ENCODE peak calls at places on chromosomes 12 and 14, in eight cellular contexts. Z is adipocyte; Q is mammary epithelial cell; L is MM.1S; B is adrenal gland; W is CD4-positive, CD25-positive, alpha-beta regulatory T cell; D is PC-3; M is uterus. G is an unnamed sample.

GRCh38 chr14:79256311-79256879 is 954.9 kb downstream of the DIO2 start:
- DNase-seq in B (no peak), W (no peak), Z (no peak), Q (no peak), L (no peak), M (no peak), D (no peak), G (no peak)

GRCh38 chr12:15131462-15131861 is 89.8 kb downstream of the RERG start:
- DNase-seq in L (no peak), B (no peak), D (peak), Z (no peak), W (no peak), M (peak), Q (peak), G (peak)

GRCh38 chr12:46390881-46391280 is 18.3 kb upstream of the SLC38A2 start:
- DNase-seq in D (no peak), W (no peak), L (peak), M (no peak), Q (no peak), Z (no peak), B (no peak), G (no peak)

GRCh38 chr14:21309238-21309636 is 29.4 kb downstream of the RPGRIP1 start:
- DNase-seq in W (no peak), Q (no peak), M (no peak), Z (no peak), D (no peak), B (no peak), L (no peak), G (no peak)

GRCh38 chr12:67483871-67484554 is 164.5 kb upstream of the DYRK2 start:
- DNase-seq in Z (peak), W (no peak), B (no peak), D (peak), Q (peak), L (peak), M (no peak), G (peak)

GRCh38 chr12:10363922-10364838 is 25.7 kb downstream of the KLRK1 start:
- DNase-seq in D (peak), W (no peak), Q (peak), B (peak), L (peak), Z (peak), M (peak), G (peak)

GRCh38 chr14:36647417-36647826 is 14.2 kb upstream of the PAX9 start:
- DNase-seq in L (no peak), M (no peak), Q (no peak), W (no peak), Z (no peak), B (no peak), D (no peak), G (no peak)

GRCh38 chr14:103087343-103087835 is 3.4 kb downstream of the LBHD2 start:
- DNase-seq in M (no peak), Z (no peak), D (no peak), L (no peak), Q (no peak), B (no peak), W (no peak), G (no peak)

GRCh38 chr12:118189761-118190181 is 53.8 kb downstream of the PEBP1 start:
- DNase-seq in W (no peak), Z (peak), L (no peak), Q (peak), D (no peak), B (peak), M (peak), G (peak)

GRCh38 chr12:71214511-71215285 is 56.9 kb upstream of the TSPAN8 start:
- DNase-seq in M (no peak), D (no peak), Z (peak), B (no peak), L (no peak), W (no peak), Q (no peak), G (no peak)

GRCh38 chr14:76710093-76711010 is 50.9 kb upstream of the VASH1 start:
- DNase-seq in B (peak), W (peak), Q (peak), L (peak), M (no peak), D (peak), Z (peak), G (peak)

GRCh38 chr12:89464974-89465592 is 59.5 kb downstream of the GALNT4 start:
- DNase-seq in Z (no peak), Q (peak), B (no peak), L (no peak), D (peak), M (no peak), W (no peak), G (no peak)

GRCh38 chr14:85087201-85087600 is 442.7 kb upstream of the FLRT2 start:
- DNase-seq in W (no peak), Z (peak), L (no peak), B (no peak), D (peak), Q (peak), M (no peak), G (no peak)

GRCh38 chr12:51318846-51319570 is 5.0 kb downstream of the BIN2 start:
- DNase-seq in L (peak), W (peak), Z (peak), M (no peak), B (no peak), D (peak), Q (no peak), G (peak)

GRCh38 chr12:55716582-55717396 is 943 bp downstream of the BLOC1S1 start:
- DNase-seq in Z (no peak), Q (no peak), W (no peak), D (peak), M (no peak), L (no peak), B (no peak), G (peak)

GRCh38 chr12:109910969-109911348 is 10.9 kb downstream of the TCHP start:
- DNase-seq in L (no peak), W (no peak), B (no peak), Z (no peak), D (peak), M (no peak), Q (no peak), G (no peak)

GRCh38 chr12:56143870-56144269 is 8.5 kb upstream of the MYL6B start:
- DNase-seq in W (no peak), Z (no peak), B (no peak), L (no peak), Q (no peak), M (no peak), D (no peak), G (no peak)

GRCh38 chr12:25504744-25505143 is 48.3 kb downstream of the LMNTD1 start:
- DNase-seq in Q (no peak), M (no peak), Z (no peak), L (no peak), D (peak), W (no peak), B (no peak), G (no peak)

GRCh38 chr14:73338551-73338950 is 101.2 kb downstream of the PAPLN start:
- DNase-seq in M (no peak), Z (no peak), B (no peak), Q (no peak), W (no peak), D (no peak), L (no peak), G (no peak)

GRCh38 chr14:58151264-58151700 is 731 bp downstream of the ARMH4 start:
- DNase-seq in D (peak), W (no peak), Q (no peak), L (no peak), B (no peak), M (no peak), Z (no peak), G (no peak)

GRCh38 chr12:38053655-38054464 is 262.7 kb upstream of the ALG10B start:
- DNase-seq in B (no peak), D (peak), L (peak), Z (no peak), Q (peak), M (no peak), W (no peak), G (no peak)

GRCh38 chr12:95259368-95259767 is 41.8 kb downstream of the VEZT start:
- DNase-seq in L (no peak), B (no peak), D (peak), M (no peak), Z (no peak), Q (no peak), W (no peak), G (no peak)

GRCh38 chr12:66662729-66663128 is 16.1 kb downstream of the GRIP1 start:
- DNase-seq in B (no peak), L (no peak), Q (peak), M (no peak), W (no peak), Z (peak), D (peak), G (peak)

GRCh38 chr14:51703787-51704186 is 52.1 kb downstream of the FRMD6 start:
- DNase-seq in L (no peak), W (no peak), B (no peak), D (no peak), Z (no peak), M (no peak), Q (no peak), G (no peak)

GRCh38 chr12:26870491-26871419 is 37.8 kb upstream of the ITPR2 start:
- DNase-seq in W (no peak), Z (peak), D (peak), L (peak), M (peak), B (peak), Q (peak), G (peak)

GRCh38 chr12:78236264-78236663 is 405.6 kb downstream of the NAV3 start:
- DNase-seq in D (no peak), B (no peak), Q (no peak), W (no peak), L (no peak), Z (no peak), M (no peak), G (no peak)

GRCh38 chr14:100651999-100652508 is 64.8 kb upstream of the BEGAIN start:
- DNase-seq in Q (peak), B (no peak), D (peak), Z (peak), M (no peak), L (no peak), W (no peak), G (peak)

GRCh38 chr14:94213021-94213420 is 38.9 kb downstream of the PPP4R4 start:
- DNase-seq in Z (peak), Q (peak), M (no peak), D (peak), L (no peak), B (no peak), W (no peak), G (peak)

GRCh38 chr12:38915783-38916182 is 10.4 kb upstream of the CPNE8 start:
- DNase-seq in D (no peak), W (no peak), L (no peak), B (no peak), Z (no peak), Q (no peak), M (no peak), G (no peak)

GRCh38 chr12:3473844-3474243 is 17.2 kb upstream of the PRMT8 start:
- DNase-seq in D (no peak), Z (no peak), L (no peak), M (no peak), W (no peak), B (no peak), Q (no peak), G (no peak)

GRCh38 chr12:4572670-4573069 is 10.7 kb downstream of the DYRK4 start:
- DNase-seq in Q (no peak), D (no peak), Z (no peak), B (no peak), L (no peak), M (no peak), W (no peak), G (no peak)

DNA sequence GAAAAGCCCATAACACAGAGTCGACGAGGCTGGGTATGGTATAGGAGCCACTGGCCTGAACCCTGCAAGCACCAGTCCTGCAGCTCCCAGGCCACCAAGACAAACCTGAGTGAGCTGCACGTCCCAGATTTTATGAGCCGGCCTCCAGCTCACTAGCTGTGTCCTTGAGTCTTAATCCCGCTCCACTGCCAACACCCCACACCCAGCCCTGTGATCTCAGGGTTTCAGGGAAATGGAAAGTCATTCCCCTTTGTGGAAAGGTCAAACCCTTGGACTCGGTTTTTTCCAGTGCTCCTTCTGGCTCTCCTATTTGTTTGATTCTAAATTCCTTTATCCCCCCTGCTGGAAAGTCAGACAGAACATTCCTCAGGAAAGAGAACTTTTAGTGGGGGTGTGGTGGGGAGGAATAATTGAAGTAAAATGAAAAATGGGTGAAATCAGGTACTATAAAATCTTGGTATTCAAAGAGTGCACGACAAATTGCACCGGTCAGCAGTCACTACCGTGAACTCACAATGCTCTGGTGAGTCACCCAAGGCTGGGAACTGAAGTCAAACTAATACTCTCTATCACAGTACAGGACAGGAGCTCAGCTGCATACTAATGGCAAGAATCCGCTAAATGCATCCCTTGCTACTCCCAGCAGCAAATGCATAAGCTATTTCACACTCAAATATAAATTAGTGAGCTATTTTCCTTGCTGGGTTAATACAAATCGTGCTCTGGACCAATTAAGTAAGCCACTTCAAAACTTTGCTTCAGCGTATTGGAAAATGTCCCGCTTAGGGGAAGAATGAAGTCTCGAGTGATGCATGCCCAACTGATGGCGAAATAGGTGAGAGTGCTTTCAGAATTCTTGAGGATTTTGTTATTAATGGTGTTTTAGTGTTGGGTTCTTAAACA is 9.0 kb downstream of the PITPNM2 start:
- DNase-seq in Q (peak), W (no peak), B (peak), M (peak), D (peak), Z (peak), L (no peak), G (peak)
- H3K4me3 ChIP-seq in Q (no peak), W (no peak), B (no peak), M (no peak), D (no peak), Z (peak), L (no peak), G (no peak)

GRCh38 chr12:119869720-119870119 is 7.4 kb downstream of the CIT start:
- DNase-seq in L (no peak), M (no peak), Z (peak), Q (peak), W (no peak), B (no peak), D (peak), G (peak)
- H3K4me3 ChIP-seq in L (no peak), M (no peak), Z (peak), Q (no peak), W (no peak), B (no peak), D (no peak), G (no peak)

DNA sequence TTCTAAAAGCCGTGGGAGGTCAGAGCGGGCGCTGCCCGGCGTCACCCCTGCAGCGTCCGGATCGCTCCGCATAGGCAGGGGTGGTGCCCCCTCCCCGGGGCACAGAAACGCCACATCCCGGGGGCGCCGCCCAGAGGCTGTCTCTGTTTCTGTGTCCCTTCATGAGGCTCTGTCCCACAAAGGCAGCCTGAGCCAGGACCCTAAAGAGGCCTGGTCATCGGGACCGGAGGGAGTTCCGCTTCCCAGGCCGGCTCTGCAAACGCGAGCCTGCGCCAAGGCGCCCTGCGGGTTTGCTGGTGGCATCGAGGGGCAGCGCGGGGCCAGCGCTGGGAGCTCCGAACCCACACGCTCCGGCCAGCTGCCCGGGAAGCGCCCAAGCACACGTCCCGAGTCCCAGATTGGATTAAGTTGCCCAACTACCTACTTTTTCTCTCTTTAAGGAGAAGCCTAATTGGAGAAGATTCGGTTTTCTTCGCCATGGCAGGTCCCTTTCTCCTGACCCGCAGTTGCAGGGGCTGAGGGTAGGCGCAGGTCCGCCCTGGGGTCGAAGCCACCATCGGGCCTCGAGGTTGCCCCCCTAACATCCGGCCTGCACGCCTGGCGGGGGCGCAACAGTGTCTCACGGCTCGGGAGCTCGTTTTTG is 421.7 kb downstream of the VRK1 start:
- DNase-seq in Z (no peak), D (no peak), W (peak), L (no peak), B (no peak), M (no peak), Q (no peak), G (peak)
- H3K4me3 ChIP-seq in Z (peak), D (no peak), W (peak), L (no peak), B (no peak), M (no peak), Q (no peak), G (peak)

GRCh38 chr12:117098071-117098360 is 1.2 kb downstream of the TESC start:
- DNase-seq in L (no peak), Z (no peak), Q (no peak), M (no peak), D (no peak), B (no peak), W (no peak), G (no peak)
- H3K4me3 ChIP-seq in L (peak), Z (no peak), Q (no peak), M (peak), D (no peak), B (no peak), W (peak), G (no peak)

GRCh38 chr14:67819563-67820411 is at the start of gene RAD51B:
- DNase-seq in Z (peak), Q (peak), M (peak), D (peak), L (peak), W (peak), B (peak), G (peak)

GRCh38 chr14:67817750-67818438 is 1.5 kb upstream of the ZFYVE26 start:
- DNase-seq in L (no peak), M (no peak), D (no peak), Z (no peak), B (no peak), W (no peak), Q (no peak), G (no peak)

GRCh38 chr14:67820428-67820881 is 876 bp downstream of the RAD51B start:
- DNase-seq in W (no peak), L (no peak), D (peak), Z (no peak), M (no peak), B (no peak), Q (peak), G (peak)

GRCh38 chr14:67816326-67817009 is at the start of gene ZFYVE26:
- DNase-seq in D (peak), M (peak), Z (peak), W (peak), Q (peak), B (peak), L (peak), G (peak)

GRCh38 chr14:67821121-67821520 is 1.5 kb downstream of the RAD51B start:
- DNase-seq in Q (no peak), D (no peak), M (no peak), W (no peak), B (no peak), L (no peak), Z (no peak), G (no peak)
- H3K4me3 ChIP-seq in Q (no peak), D (peak), M (no peak), W (peak), B (no peak), L (no peak), Z (peak), G (no peak)

GRCh38 chr14:64233791-64234190 is 60.4 kb downstream of the ESR2 start:
- DNase-seq in B (no peak), L (no peak), Z (no peak), Q (no peak), W (no peak), D (no peak), M (no peak), G (no peak)
- H3K4me3 ChIP-seq in B (no peak), L (no peak), Z (no peak), Q (no peak), W (no peak), D (no peak), M (no peak), G (no peak)

GRCh38 chr12:563899-564298 is 99.3 kb downstream of the NINJ2 start:
- DNase-seq in D (no peak), Q (no peak), B (no peak), W (no peak), L (no peak), Z (no peak), M (no peak), G (no peak)
- H3K4me3 ChIP-seq in D (no peak), Q (no peak), B (no peak), W (peak), L (no peak), Z (no peak), M (no peak), G (no peak)

GRCh38 chr14:49972840-49973239 is 80.0 kb downstream of the ARF6 start:
- DNase-seq in Z (peak), B (no peak), L (peak), M (peak), W (peak), Q (peak), D (peak), G (peak)

GRCh38 chr14:49971156-49972141 is 78.6 kb downstream of the ARF6 start:
- DNase-seq in W (peak), M (no peak), B (no peak), Z (peak), Q (no peak), L (peak), D (peak), G (peak)

GRCh38 chr14:49972199-49972671 is 79.4 kb downstream of the ARF6 start:
- DNase-seq in D (peak), B (no peak), Z (peak), W (no peak), M (peak), L (peak), Q (peak), G (peak)

GRCh38 chr14:49969961-49970360 is 77.1 kb downstream of the ARF6 start:
- DNase-seq in Z (no peak), D (no peak), M (no peak), Q (no peak), W (no peak), B (no peak), L (no peak), G (no peak)

GRCh38 chr14:49970474-49971147 is 77.7 kb downstream of the ARF6 start:
- DNase-seq in Q (no peak), Z (peak), M (no peak), B (no peak), L (peak), W (no peak), D (no peak), G (peak)
- H3K4me3 ChIP-seq in Q (no peak), Z (peak), M (no peak), B (no peak), L (peak), W (peak), D (no peak), G (no peak)

GRCh38 chr12:85310456-85311076 is 30.5 kb downstream of the ALX1 start:
- DNase-seq in W (no peak), Z (peak), M (no peak), B (no peak), Q (no peak), D (peak), L (peak), G (no peak)
- H3K4me3 ChIP-seq in W (no peak), Z (no peak), M (no peak), B (no peak), Q (no peak), D (no peak), L (no peak), G (no peak)

GRCh38 chr12:6141048-6141447 is 16.6 kb upstream of the VWF start:
- DNase-seq in Z (peak), M (no peak), W (peak), D (no peak), B (no peak), Q (no peak), L (no peak), G (peak)
- H3K4me3 ChIP-seq in Z (no peak), M (no peak), W (peak), D (no peak), B (no peak), Q (no peak), L (no peak), G (no peak)